ENCODE peak calls at places on chromosomes 16 and 17, in five cellular contexts. One of them, this sample, is unnamed.

GRCh38 chr17:75454193-75454592 is 2.2 kb upstream of the TMEM94 start:
- DNase-seq in AG04450: no peak
- DNase-seq in IMR-90: no peak
- DNase-seq in psoas muscle: no peak
- DNase-seq in right cardiac atrium: no peak
- DNase-seq in this sample: no peak

GRCh38 chr17:64572682-64573154 is 65.9 kb downstream of the CEP95 start:
- DNase-seq in AG04450: no peak
- DNase-seq in IMR-90: peak; percentile 61
- DNase-seq in psoas muscle: no peak
- DNase-seq in right cardiac atrium: no peak
- DNase-seq in this sample: no peak

GRCh38 chr16:72859581-72859980 is 188.3 kb downstream of the ZFHX3 start:
- DNase-seq in AG04450: no peak
- DNase-seq in IMR-90: no peak
- DNase-seq in psoas muscle: no peak
- DNase-seq in right cardiac atrium: no peak
- DNase-seq in this sample: no peak

GRCh38 chr16:8861563-8862308 is 7.1 kb downstream of the CARHSP1 start:
- DNase-seq in AG04450: no peak
- DNase-seq in IMR-90: no peak
- DNase-seq in psoas muscle: peak; percentile 75
- DNase-seq in right cardiac atrium: peak; percentile 79
- DNase-seq in this sample: no peak

GRCh38 chr16:1003551-1004347 is 22.2 kb downstream of the SOX8 start:
- DNase-seq in AG04450: no peak
- DNase-seq in IMR-90: peak; percentile 14
- DNase-seq in psoas muscle: no peak
- DNase-seq in right cardiac atrium: no peak
- DNase-seq in this sample: no peak

GRCh38 chr16:35352431-35352830 is 1893.0 kb downstream of the TP53TG3F start:
- DNase-seq in AG04450: no peak
- DNase-seq in IMR-90: no peak
- DNase-seq in psoas muscle: no peak
- DNase-seq in right cardiac atrium: no peak
- DNase-seq in this sample: no peak

GRCh38 chr17:11240041-11240801 is 792 bp upstream of the SHISA6 start:
- DNase-seq in AG04450: no peak
- DNase-seq in IMR-90: no peak
- DNase-seq in psoas muscle: peak; percentile 54
- DNase-seq in right cardiac atrium: peak; percentile 50
- DNase-seq in this sample: no peak

GRCh38 chr16:27048316-27048715 is 18.4 kb upstream of the C16orf82 start:
- DNase-seq in AG04450: no peak
- DNase-seq in IMR-90: no peak
- DNase-seq in psoas muscle: no peak
- DNase-seq in right cardiac atrium: no peak
- DNase-seq in this sample: no peak

GRCh38 chr17:71187145-71187878 is 933.5 kb upstream of the SOX9 start:
- DNase-seq in AG04450: no peak
- DNase-seq in IMR-90: no peak
- DNase-seq in psoas muscle: no peak
- DNase-seq in right cardiac atrium: no peak
- DNase-seq in this sample: peak; percentile 65

GRCh38 chr17:49992191-49992932 is 2.7 kb downstream of the DLX3 start:
- DNase-seq in AG04450: no peak
- DNase-seq in IMR-90: no peak
- DNase-seq in psoas muscle: no peak
- DNase-seq in right cardiac atrium: no peak
- DNase-seq in this sample: no peak

GRCh38 chr17:32267690-32268205 is 2.1 kb downstream of the RHBDL3 start:
- DNase-seq in AG04450: no peak
- DNase-seq in IMR-90: no peak
- DNase-seq in psoas muscle: no peak
- DNase-seq in right cardiac atrium: no peak
- DNase-seq in this sample: no peak

GRCh38 chr16:17362191-17362590 is 108.6 kb downstream of the XYLT1 start:
- DNase-seq in AG04450: no peak
- DNase-seq in IMR-90: no peak
- DNase-seq in psoas muscle: no peak
- DNase-seq in right cardiac atrium: no peak
- DNase-seq in this sample: no peak

GRCh38 chr17:19567216-19568015 is 33.8 kb downstream of the SLC47A1 start:
- DNase-seq in AG04450: no peak
- DNase-seq in IMR-90: no peak
- DNase-seq in psoas muscle: no peak
- DNase-seq in right cardiac atrium: no peak
- DNase-seq in this sample: no peak
- H3K27ac ChIP-seq in AG04450: no peak overlapping the region
- H3K27ac ChIP-seq in IMR-90: no peak overlapping the region
- H3K27ac ChIP-seq in psoas muscle: no peak overlapping the region
- H3K27ac ChIP-seq in right cardiac atrium: no peak overlapping the region
- H3K27ac ChIP-seq in this sample: no peak overlapping the region

GRCh38 chr17:55691666-55692065 is 31.0 kb downstream of the TMEM100 start:
- DNase-seq in AG04450: no peak
- DNase-seq in IMR-90: no peak
- DNase-seq in psoas muscle: no peak
- DNase-seq in right cardiac atrium: no peak
- DNase-seq in this sample: no peak

GRCh38 chr17:55688057-55688456 is 34.6 kb downstream of the TMEM100 start:
- DNase-seq in AG04450: no peak
- DNase-seq in IMR-90: no peak
- DNase-seq in psoas muscle: no peak
- DNase-seq in right cardiac atrium: no peak
- DNase-seq in this sample: no peak

GRCh38 chr17:55687037-55687436 is 35.6 kb downstream of the TMEM100 start:
- DNase-seq in AG04450: no peak
- DNase-seq in IMR-90: no peak
- DNase-seq in psoas muscle: no peak
- DNase-seq in right cardiac atrium: no peak
- DNase-seq in this sample: no peak

GRCh38 chr17:55689672-55690071 is 33.0 kb downstream of the TMEM100 start:
- DNase-seq in AG04450: no peak
- DNase-seq in IMR-90: no peak
- DNase-seq in psoas muscle: no peak
- DNase-seq in right cardiac atrium: no peak
- DNase-seq in this sample: no peak

GRCh38 chr17:55690105-55690508 is 32.6 kb downstream of the TMEM100 start:
- DNase-seq in AG04450: no peak
- DNase-seq in IMR-90: no peak
- DNase-seq in psoas muscle: no peak
- DNase-seq in right cardiac atrium: no peak
- DNase-seq in this sample: no peak
- H3K27ac ChIP-seq in AG04450: no peak overlapping the region
- H3K27ac ChIP-seq in IMR-90: no peak overlapping the region
- H3K27ac ChIP-seq in psoas muscle: no peak overlapping the region
- H3K27ac ChIP-seq in right cardiac atrium: no peak overlapping the region
- H3K27ac ChIP-seq in this sample: no peak overlapping the region

DNA sequence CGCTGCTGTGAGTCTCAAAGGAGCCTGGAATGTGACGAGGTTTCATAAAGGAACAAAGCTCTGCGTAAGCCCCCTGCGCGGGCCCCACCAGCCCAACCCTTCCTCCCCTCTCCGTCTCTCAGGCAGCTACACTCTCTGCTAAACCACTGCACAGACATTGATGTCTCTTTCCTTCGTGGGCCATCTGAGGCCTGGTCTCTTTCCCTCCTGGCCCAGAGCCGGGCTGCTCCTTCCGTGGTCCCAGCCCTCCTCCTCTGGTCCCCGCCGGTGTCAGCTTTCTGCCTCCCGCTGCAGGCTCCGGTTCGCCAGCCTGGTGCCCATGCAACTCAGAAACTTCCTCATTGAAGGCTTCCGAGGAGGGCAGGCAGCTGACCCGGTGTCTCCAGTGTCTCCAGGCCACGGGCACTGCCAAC is 7.4 kb downstream of the SCARF1 start:
- DNase-seq in AG04450: no peak
- DNase-seq in IMR-90: no peak
- DNase-seq in psoas muscle: no peak
- DNase-seq in right cardiac atrium: no peak
- DNase-seq in this sample: no peak
- H3K27ac ChIP-seq in AG04450: no peak overlapping the region
- H3K27ac ChIP-seq in IMR-90: no peak overlapping the region
- H3K27ac ChIP-seq in psoas muscle: no peak overlapping the region
- H3K27ac ChIP-seq in right cardiac atrium: no peak overlapping the region
- H3K27ac ChIP-seq in this sample: no peak overlapping the region

GRCh38 chr17:19309701-19310100 is 52.8 kb downstream of the B9D1 start:
- DNase-seq in AG04450: no peak
- DNase-seq in IMR-90: no peak
- DNase-seq in psoas muscle: no peak
- DNase-seq in right cardiac atrium: no peak
- DNase-seq in this sample: no peak

GRCh38 chr17:19311421-19312215 is 50.9 kb downstream of the B9D1 start:
- DNase-seq in AG04450: no peak
- DNase-seq in IMR-90: peak; percentile 26
- DNase-seq in psoas muscle: no peak
- DNase-seq in right cardiac atrium: no peak
- DNase-seq in this sample: no peak

GRCh38 chr17:19308398-19308797 is 54.1 kb downstream of the B9D1 start:
- DNase-seq in AG04450: no peak
- DNase-seq in IMR-90: no peak
- DNase-seq in psoas muscle: no peak
- DNase-seq in right cardiac atrium: no peak
- DNase-seq in this sample: no peak

GRCh38 chr17:19311016-19311415 is 51.5 kb downstream of the B9D1 start:
- DNase-seq in AG04450: no peak
- DNase-seq in IMR-90: no peak
- DNase-seq in psoas muscle: no peak
- DNase-seq in right cardiac atrium: no peak
- DNase-seq in this sample: no peak

DNA sequence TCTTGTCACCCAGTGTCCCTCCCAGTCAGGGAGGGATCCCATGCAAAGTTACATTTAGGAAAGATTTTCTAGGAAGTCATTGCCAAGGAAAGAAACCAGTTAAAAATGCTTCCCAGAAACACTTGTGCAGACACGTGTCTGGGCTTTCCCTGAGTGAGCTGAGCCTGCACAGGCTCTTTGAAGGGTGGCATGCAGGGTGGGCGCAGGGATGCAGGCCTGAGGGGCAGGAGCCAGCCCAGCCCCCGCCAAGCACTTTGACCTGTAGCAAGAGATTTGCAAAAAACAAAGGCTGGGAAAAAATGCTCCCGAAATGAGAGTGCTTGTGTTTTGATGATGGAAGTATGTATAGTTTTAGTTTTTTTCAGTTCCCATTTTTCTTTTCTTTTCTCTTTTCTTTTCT is 52.4 kb downstream of the B9D1 start:
- DNase-seq in AG04450: no peak
- DNase-seq in IMR-90: no peak
- DNase-seq in psoas muscle: no peak
- DNase-seq in right cardiac atrium: no peak
- DNase-seq in this sample: no peak
- H3K27ac ChIP-seq in AG04450: no peak overlapping the region
- H3K27ac ChIP-seq in IMR-90: no peak overlapping the region
- H3K27ac ChIP-seq in psoas muscle: no peak overlapping the region
- H3K27ac ChIP-seq in right cardiac atrium: no peak overlapping the region
- H3K27ac ChIP-seq in this sample: no peak overlapping the region

GRCh38 chr16:69935740-69936139 is 15.4 kb upstream of the CLEC18A start:
- DNase-seq in AG04450: no peak
- DNase-seq in IMR-90: no peak
- DNase-seq in psoas muscle: no peak
- DNase-seq in right cardiac atrium: no peak
- DNase-seq in this sample: no peak
- H3K27ac ChIP-seq in AG04450: no peak overlapping the region
- H3K27ac ChIP-seq in IMR-90: no peak overlapping the region
- H3K27ac ChIP-seq in psoas muscle: no peak overlapping the region
- H3K27ac ChIP-seq in right cardiac atrium: no peak overlapping the region
- H3K27ac ChIP-seq in this sample: no peak overlapping the region

GRCh38 chr17:68087851-68088250 is 52.3 kb downstream of the KPNA2 start:
- DNase-seq in AG04450: no peak
- DNase-seq in IMR-90: no peak
- DNase-seq in psoas muscle: no peak
- DNase-seq in right cardiac atrium: no peak
- DNase-seq in this sample: no peak

GRCh38 chr17:68080411-68081150 is 45.0 kb downstream of the KPNA2 start:
- DNase-seq in AG04450: no peak
- DNase-seq in IMR-90: no peak
- DNase-seq in psoas muscle: no peak
- DNase-seq in right cardiac atrium: no peak
- DNase-seq in this sample: no peak

GRCh38 chr17:68089881-68090280 is 54.3 kb downstream of the KPNA2 start:
- DNase-seq in AG04450: no peak
- DNase-seq in IMR-90: peak; percentile 24
- DNase-seq in psoas muscle: no peak
- DNase-seq in right cardiac atrium: no peak
- DNase-seq in this sample: no peak

GRCh38 chr17:68085751-68086445 is 50.4 kb downstream of the KPNA2 start:
- DNase-seq in AG04450: no peak
- DNase-seq in IMR-90: no peak
- DNase-seq in psoas muscle: no peak
- DNase-seq in right cardiac atrium: no peak
- DNase-seq in this sample: no peak
- H3K27ac ChIP-seq in AG04450: no peak overlapping the region
- H3K27ac ChIP-seq in IMR-90: no peak overlapping the region
- H3K27ac ChIP-seq in psoas muscle: no peak overlapping the region
- H3K27ac ChIP-seq in right cardiac atrium: no peak overlapping the region
- H3K27ac ChIP-seq in this sample: no peak overlapping the region

GRCh38 chr16:58862334-58863024 is 128.4 kb upstream of the GOT2 start:
- DNase-seq in AG04450: no peak
- DNase-seq in IMR-90: no peak
- DNase-seq in psoas muscle: no peak
- DNase-seq in right cardiac atrium: no peak
- DNase-seq in this sample: no peak
- H3K27ac ChIP-seq in AG04450: no peak overlapping the region
- H3K27ac ChIP-seq in IMR-90: no peak overlapping the region
- H3K27ac ChIP-seq in psoas muscle: no peak overlapping the region
- H3K27ac ChIP-seq in right cardiac atrium: no peak overlapping the region
- H3K27ac ChIP-seq in this sample: no peak overlapping the region

This sample was measured in epithelial cell of prostate.